ENCODE peak calls at places on chromosomes 2 and 18, in six cellular contexts. W, R, T, Y, K and D are unnamed samples.

GRCh38 chr2:204407209-204408070 is 137.8 kb upstream of the PARD3B start:
- DNase-seq in R (no peak), K (no peak), Y (no peak), T (no peak), W (no peak), D (no peak)

GRCh38 chr2:44061469-44061868 is 65.7 kb upstream of the LRPPRC start:
- DNase-seq in Y (no peak), K (no peak), W (no peak), T (no peak), R (no peak), D (no peak)

GRCh38 chr2:164771897-164772296 is 69.7 kb downstream of the COBLL1 start:
- DNase-seq in K (no peak), Y (no peak), W (no peak), R (no peak), T (no peak), D (no peak)

GRCh38 chr18:41643427-41643826 is 311.6 kb upstream of the PIK3C3 start:
- DNase-seq in W (no peak), R (no peak), Y (no peak), T (no peak), K (no peak), D (peak)

GRCh38 chr2:134897932-134898331 is 20.7 kb upstream of the CCNT2 start:
- DNase-seq in W (peak), T (no peak), Y (no peak), R (peak), K (no peak), D (peak)

GRCh38 chr18:29892960-29893558 is 1149.5 kb downstream of the DSC3 start:
- DNase-seq in W (no peak), R (peak), Y (no peak), T (no peak), K (no peak), D (peak)

GRCh38 chr2:44358498-44358897 is 2.8 kb downstream of the PREPL start:
- DNase-seq in Y (no peak), T (no peak), W (no peak), R (peak), K (peak), D (peak)

GRCh38 chr18:49112031-49112430 is 161.3 kb upstream of the SMAD7 start:
- DNase-seq in W (no peak), Y (no peak), K (no peak), T (no peak), R (no peak), D (no peak)

GRCh38 chr2:130156624-130157004 is 11.7 kb upstream of the CCDC74B start:
- DNase-seq in W (no peak), Y (no peak), R (no peak), K (no peak), T (peak), D (no peak)

GRCh38 chr2:16019060-16019475 is 78.7 kb downstream of the MYCN start:
- DNase-seq in Y (no peak), T (no peak), W (no peak), K (no peak), R (no peak), D (no peak)

GRCh38 chr2:9099341-9099751 is 95.9 kb upstream of the MBOAT2 start:
- DNase-seq in Y (no peak), W (no peak), T (no peak), R (no peak), K (no peak), D (no peak)

GRCh38 chr2:10668402-10669012 is 21.3 kb downstream of the NOL10 start:
- DNase-seq in Y (peak), W (peak), K (peak), R (peak), T (no peak), D (peak)

GRCh38 chr2:168517801-168518200 is 61.7 kb downstream of the CERS6 start:
- DNase-seq in K (no peak), R (no peak), W (no peak), Y (no peak), T (no peak), D (peak)

GRCh38 chr2:240502059-240502429 is 55.7 kb downstream of the ANKMY1 start:
- DNase-seq in W (no peak), T (no peak), R (no peak), Y (no peak), K (no peak), D (no peak)

GRCh38 chr2:120669121-120669952 is 66.3 kb upstream of the GLI2 start:
- DNase-seq in R (peak), T (no peak), W (no peak), Y (peak), K (peak), D (peak)

GRCh38 chr2:108965540-108966299 is 23.3 kb downstream of the EDAR start:
- DNase-seq in Y (no peak), T (no peak), R (no peak), K (no peak), W (no peak), D (no peak)

GRCh38 chr2:98464772-98465310 is 20.2 kb downstream of the INPP4A start:
- DNase-seq in W (peak), T (no peak), Y (no peak), R (no peak), K (no peak), D (no peak)

GRCh38 chr2:215879977-215880940 is 133.1 kb downstream of the MREG start:
- DNase-seq in R (no peak), T (no peak), Y (no peak), W (no peak), K (no peak), D (no peak)

GRCh38 chr2:133415210-133415876 is 152.9 kb downstream of the NCKAP5 start:
- DNase-seq in R (no peak), T (peak), K (no peak), W (no peak), Y (no peak), D (no peak)

GRCh38 chr2:128414351-128414750 is 95.7 kb upstream of the HS6ST1 start:
- DNase-seq in K (no peak), Y (no peak), R (no peak), W (no peak), T (no peak), D (no peak)

GRCh38 chr18:75344161-75344560 is 83.3 kb downstream of the SMIM21 start:
- DNase-seq in R (no peak), T (no peak), W (no peak), K (no peak), Y (no peak), D (no peak)

GRCh38 chr2:5690718-5691658 is 1.2 kb upstream of the SOX11 start:
- DNase-seq in W (no peak), R (no peak), K (peak), T (no peak), Y (peak), D (no peak)

GRCh38 chr2:161166538-161167409 is 6.5 kb downstream of the TANK start:
- DNase-seq in T (no peak), W (peak), R (no peak), Y (no peak), K (no peak), D (peak)

GRCh38 chr18:62788891-62789290 is 73.5 kb downstream of the PHLPP1 start:
- DNase-seq in W (no peak), R (no peak), Y (no peak), K (peak), T (no peak), D (no peak)

GRCh38 chr18:9943311-9943710 is 29.5 kb downstream of the VAPA start:
- DNase-seq in W (no peak), R (no peak), K (peak), T (no peak), Y (no peak), D (no peak)

GRCh38 chr2:17543848-17544645 is 3.6 kb downstream of the VSNL1 start:
- DNase-seq in R (peak), Y (no peak), K (no peak), T (no peak), W (no peak), D (peak)

GRCh38 chr2:122031544-122032263 is 276.3 kb downstream of the TSN start:
- DNase-seq in R (peak), K (no peak), W (no peak), T (peak), Y (no peak), D (peak)

GRCh38 chr2:26298638-26299393 is 47.1 kb upstream of the SELENOI start:
- DNase-seq in K (no peak), R (peak), W (peak), Y (no peak), T (peak), D (peak)

GRCh38 chr18:26803643-26804042 is 61.9 kb downstream of the AQP4 start:
- DNase-seq in Y (no peak), T (no peak), K (no peak), R (no peak), W (no peak), D (no peak)

GRCh38 chr18:26655614-26656400 is 107.5 kb upstream of the KCTD1 start:
- DNase-seq in W (no peak), Y (peak), R (peak), T (peak), K (peak), D (peak)

GRCh38 chr2:64504774-64505720 is 19.1 kb upstream of the AFTPH start:
- DNase-seq in R (no peak), K (no peak), T (no peak), Y (no peak), W (no peak), D (no peak)

GRCh38 chr18:47531759-47532158 is 280.3 kb upstream of the SKOR2 start:
- DNase-seq in W (no peak), Y (no peak), K (no peak), T (no peak), R (no peak), D (no peak)

GRCh38 chr2:168712053-168712452 is 90.4 kb upstream of the NOSTRIN start:
- DNase-seq in Y (no peak), K (no peak), R (no peak), T (no peak), W (peak), D (no peak)